ENCODE peak calls at places on chromosomes 13 and 19, in ten cellular contexts. N is transverse colon, A is thoracic aorta, B is AG04450, F is uterus, U is IMR-90, D is breast epithelium, H is HFFc6, V is prostate gland, E is heart left ventricle. R is an unnamed sample.

GRCh38 chr19:56841194-56841546 is 644 bp upstream of the PEG3 start:
- DNase-seq in N (no peak), A (no peak), B (no peak), F (no peak), U (no peak), D (no peak), H (no peak), V (no peak), E (no peak), R (no peak)

GRCh38 chr19:14629557-14629956 is 45.1 kb downstream of the ADGRE3 start:
- DNase-seq in N (no peak), A (no peak), B (no peak), F (no peak), U (no peak), D (no peak), H (no peak), V (no peak), E (no peak), R (no peak)

GRCh38 chr19:29325241-29325975 is 112.5 kb upstream of the UQCRFS1 start:
- DNase-seq in N (no peak), A (no peak), B (no peak), F (no peak), U (no peak), D (no peak), H (no peak), V (no peak), E (no peak), R (no peak)

GRCh38 chr19:1762243-1763140 is 9.2 kb downstream of the ONECUT3 start:
- DNase-seq in N (no peak), A (no peak), B (no peak), F (no peak), U (no peak), D (no peak), H (no peak), V (no peak), E (no peak), R (no peak)

GRCh38 chr19:19860756-19861390 is 4.8 kb upstream of the ZNF253 start:
- DNase-seq in N (no peak), A (no peak), B (no peak), F (no peak), U (no peak), D (peak; percentile 73), H (no peak), V (no peak), E (no peak), R (no peak)

GRCh38 chr13:43300817-43301216 is 277.4 kb downstream of the DNAJC15 start:
- DNase-seq in N (no peak), A (no peak), B (no peak), F (no peak), U (peak; percentile 27), D (no peak), H (no peak), V (no peak), E (no peak), R (no peak)

GRCh38 chr19:41172297-41173164 is 20.5 kb upstream of the CYP2S1 start:
- DNase-seq in N (peak; percentile 44), A (no peak), B (no peak), F (no peak), U (no peak), D (no peak), H (no peak), V (no peak), E (no peak), R (no peak)

GRCh38 chr19:15297416-15298224 is 34.7 kb downstream of the BRD4 start:
- DNase-seq in N (peak; percentile 43), A (no peak), B (peak; percentile 52), F (no peak), U (peak; percentile 83), D (no peak), H (peak; percentile 74), V (peak; percentile 37), E (no peak), R (no peak)

GRCh38 chr19:38290631-38291147 is 13.4 kb upstream of the C19orf33 start:
- DNase-seq in N (no peak), A (no peak), B (peak; percentile 86), F (no peak), U (peak; percentile 98), D (peak; percentile 93), H (peak; percentile 93), V (peak; percentile 96), E (no peak), R (peak; percentile 78)

GRCh38 chr13:34587586-34587985 is 354.5 kb upstream of the NBEA start:
- DNase-seq in N (no peak), A (no peak), B (no peak), F (no peak), U (no peak), D (no peak), H (no peak), V (no peak), E (no peak), R (no peak)

GRCh38 chr19:47508721-47509120 is 6.1 kb downstream of the NAPA start:
- DNase-seq in N (no peak), A (no peak), B (no peak), F (no peak), U (no peak), D (no peak), H (no peak), V (no peak), E (no peak), R (no peak)

GRCh38 chr19:4829001-4829712 is 2.4 kb downstream of the TICAM1 start:
- DNase-seq in N (peak; percentile 59), A (no peak), B (no peak), F (no peak), U (no peak), D (no peak), H (no peak), V (no peak), E (no peak), R (no peak)

GRCh38 chr13:37475966-37476365 is 122.6 kb downstream of the POSTN start:
- DNase-seq in N (no peak), A (no peak), B (no peak), F (no peak), U (peak; percentile 87), D (no peak), H (peak; percentile 83), V (no peak), E (no peak), R (no peak)

GRCh38 chr13:50576156-50576555 is 267.3 kb downstream of the DLEU7 start:
- DNase-seq in N (peak; percentile 62), A (no peak), B (no peak), F (no peak), U (no peak), D (no peak), H (no peak), V (peak; percentile 45), E (no peak), R (no peak)

GRCh38 chr13:50577806-50578205 is 265.7 kb downstream of the DLEU7 start:
- DNase-seq in N (no peak), A (no peak), B (no peak), F (no peak), U (no peak), D (no peak), H (no peak), V (no peak), E (no peak), R (no peak)

GRCh38 chr13:50581586-50582196 is 261.8 kb downstream of the DLEU7 start:
- DNase-seq in N (no peak), A (no peak), B (no peak), F (no peak), U (no peak), D (no peak), H (no peak), V (no peak), E (no peak), R (no peak)

GRCh38 chr13:50584856-50585580 is 258.5 kb downstream of the DLEU7 start:
- DNase-seq in N (no peak), A (no peak), B (no peak), F (no peak), U (no peak), D (no peak), H (no peak), V (no peak), E (no peak), R (no peak)

GRCh38 chr13:50580684-50581305 is 262.7 kb downstream of the DLEU7 start:
- DNase-seq in N (no peak), A (no peak), B (peak; percentile 51), F (no peak), U (peak; percentile 80), D (no peak), H (peak; percentile 8), V (no peak), E (no peak), R (no peak)
- TF ChIP-seq CTCF in N (no peak), A (no peak), B (peak; percentile 34), F (no peak), U (peak; percentile 31), D (no peak), H (peak; percentile 39), V (no peak), E (no peak), R (no peak)

DNA sequence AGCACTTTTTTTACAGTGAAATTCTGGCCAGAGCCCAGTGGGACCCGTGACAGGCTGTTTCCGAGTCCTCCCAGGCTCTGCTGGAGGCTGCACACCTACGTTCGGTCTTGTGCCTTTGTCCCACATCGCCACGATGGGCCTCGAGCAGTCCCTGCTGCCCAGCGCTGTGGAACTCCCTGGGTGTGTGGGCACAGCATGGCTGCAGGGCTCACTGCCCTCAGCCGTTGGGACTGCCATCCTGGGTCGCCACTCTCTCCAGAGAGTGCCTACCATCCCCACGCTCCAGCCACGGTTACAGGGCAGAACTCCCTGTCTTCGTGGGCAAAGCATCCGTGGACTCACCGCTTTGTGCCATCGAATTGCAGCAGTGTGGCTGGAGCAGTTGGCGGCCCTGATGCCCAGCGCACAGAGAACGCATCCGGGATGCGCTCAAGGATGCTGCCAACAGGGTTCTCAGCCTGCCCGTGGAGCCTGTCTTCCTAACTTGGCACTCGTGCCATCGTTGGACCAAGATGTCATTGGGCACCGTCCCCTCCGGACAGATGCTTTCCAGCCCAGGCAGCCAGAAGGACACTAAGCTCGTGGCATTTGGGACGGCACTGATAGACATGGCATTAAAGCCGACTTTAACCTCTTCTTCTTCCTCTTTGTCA is 85.0 kb upstream of the ARHGEF7 start:
- DNase-seq in N (no peak), A (no peak), B (no peak), F (no peak), U (no peak), D (no peak), H (no peak), V (no peak), E (no peak), R (no peak)
- TF ChIP-seq CTCF in N (no peak), A (no peak), B (no peak), F (no peak), U (no peak), D (no peak), H (no peak), V (no peak), E (no peak), R (no peak)

GRCh38 chr13:98541701-98542203 is 35.2 kb downstream of the STK24 start:
- DNase-seq in N (no peak), A (no peak), B (no peak), F (no peak), U (no peak), D (no peak), H (peak; percentile 40), V (no peak), E (no peak), R (no peak)
- TF ChIP-seq CTCF in N (no peak), A (no peak), B (no peak), F (no peak), U (no peak), D (no peak), H (peak; percentile 57), V (no peak), E (no peak), R (peak; percentile 20)

GRCh38 chr13:84896128-84896527 is 903.1 kb downstream of the SLITRK6 start:
- DNase-seq in N (peak; percentile 11), A (no peak), B (peak; percentile 43), F (no peak), U (peak; percentile 61), D (no peak), H (peak; percentile 48), V (no peak), E (no peak), R (peak; percentile 9)

GRCh38 chr13:84894749-84895148 is 904.5 kb downstream of the SLITRK6 start:
- DNase-seq in N (no peak), A (no peak), B (no peak), F (no peak), U (no peak), D (no peak), H (no peak), V (no peak), E (no peak), R (no peak)
- TF ChIP-seq CTCF in N (no peak), A (no peak), B (no peak), F (no peak), U (no peak), D (no peak), H (peak; percentile 42), V (no peak), E (no peak), R (no peak)

R was measured in epithelial cell of proximal tubule.